ENCODE peak calls at places on chromosomes 2 and 18, in five cellular contexts. L is mesenteric fat pad; R is naive thymus-derived CD8-positive, alpha-beta T cell; O is HFF-Myc; B is stromal cell of bone marrow. A is an unnamed sample.

GRCh38 chr2:239341840-239342239 is 59.0 kb downstream of the HDAC4 start:
- DNase-seq in L (no peak), R (no peak), O (no peak), B (no peak), A (no peak)

GRCh38 chr18:36350839-36351474 is 53.4 kb downstream of the FHOD3 start:
- DNase-seq in L (no peak), R (no peak), O (no peak), B (no peak), A (no peak)

GRCh38 chr2:105294844-105295481 is 34.6 kb downstream of the TGFBRAP1 start:
- DNase-seq in L (no peak), R (no peak), O (peak), B (peak), A (peak)

GRCh38 chr18:53817976-53818950 is 406.2 kb downstream of the MBD2 start:
- DNase-seq in L (no peak), R (no peak), O (no peak), B (no peak), A (no peak)

GRCh38 chr2:118186110-118186857 is 98.0 kb downstream of the INSIG2 start:
- DNase-seq in L (peak), R (peak), O (peak), B (peak), A (no peak)

GRCh38 chr18:48833701-48834394 is 116.9 kb downstream of the SMAD7 start:
- DNase-seq in L (peak), R (no peak), O (no peak), B (no peak), A (no peak)

GRCh38 chr2:113831156-113831555 is 58.7 kb upstream of the ACTR3 start:
- DNase-seq in L (no peak), R (no peak), O (no peak), B (no peak), A (no peak)

GRCh38 chr2:16973586-16974274 is 308.1 kb upstream of the CYRIA start:
- DNase-seq in L (no peak), R (no peak), O (no peak), B (peak), A (no peak)

GRCh38 chr2:4214444-4215295 is 511.3 kb downstream of the DCDC2C start:
- DNase-seq in L (no peak), R (no peak), O (no peak), B (no peak), A (no peak)

A was measured in SK-N-MC.